ENCODE peak calls at places on chromosomes 2 and 18, in four cellular contexts. D, J, G and U are unnamed samples. For H3K9me1, the result is how much of the 10 kb centered on the place peaks cover.

GRCh38 chr18:32893915-32894314 is 121.1 kb upstream of the KLHL14 start:
- DNase-seq in D (no peak), J (no peak), G (no peak), U (no peak)

GRCh38 chr18:40094441-40094840 is 1860.6 kb upstream of the PIK3C3 start:
- DNase-seq in D (no peak), J (no peak), G (no peak), U (no peak)

GRCh38 chr18:8706981-8707940 is 1.9 kb downstream of the MTCL1 start:
- DNase-seq in D (peak), J (no peak), G (no peak), U (peak)

GRCh38 chr2:168683996-168684395 is 118.4 kb upstream of the NOSTRIN start:
- DNase-seq in D (no peak), J (no peak), G (no peak), U (no peak)

GRCh38 chr2:21118302-21118920 is 5.4 kb upstream of the TDRD15 start:
- DNase-seq in D (peak), J (peak), G (no peak), U (peak)

GRCh38 chr2:226490172-226490571 is 309.4 kb downstream of the IRS1 start:
- DNase-seq in D (peak), J (no peak), G (no peak), U (no peak)

GRCh38 chr2:102268529-102269524 is 42.5 kb upstream of the IL1RL1 start:
- DNase-seq in D (peak), J (no peak), G (no peak), U (no peak)

GRCh38 chr18:58662118-58662517 is 9.1 kb upstream of the MALT1 start:
- DNase-seq in D (no peak), J (no peak), G (no peak), U (no peak)

GRCh38 chr2:20141056-20141762 is 83.7 kb downstream of the SDC1 start:
- DNase-seq in D (peak), J (peak), G (peak), U (peak)

GRCh38 chr2:26469092-26469710 is 8.7 kb downstream of the OTOF start:
- DNase-seq in D (peak), J (peak), G (peak), U (peak)

GRCh38 chr2:30522421-30522820 is 75.4 kb downstream of the LCLAT1 start:
- DNase-seq in D (no peak), J (no peak), G (no peak), U (no peak)

GRCh38 chr2:12754643-12755042 is 37.9 kb downstream of the TRIB2 start:
- DNase-seq in D (no peak), J (no peak), G (no peak), U (no peak)

GRCh38 chr2:58032016-58032750 is 14.4 kb upstream of the VRK2 start:
- DNase-seq in D (peak), J (no peak), G (no peak), U (no peak)

GRCh38 chr2:200320991-200321390 is 14.5 kb downstream of the SPATS2L start:
- DNase-seq in D (no peak), J (no peak), G (no peak), U (no peak)

GRCh38 chr2:190875881-190876280 is 4.7 kb upstream of the GLS start:
- DNase-seq in D (no peak), J (no peak), G (no peak), U (no peak)

GRCh38 chr2:231364961-231365810 is 30.3 kb upstream of the B3GNT7 start:
- DNase-seq in D (peak), J (peak), G (peak), U (peak)

GRCh38 chr2:46683541-46683940 is 204.2 kb downstream of the TMEM247 start:
- DNase-seq in D (no peak), J (no peak), G (no peak), U (no peak)

GRCh38 chr2:176753752-176754474 is 458.7 kb upstream of the HNRNPA3 start:
- DNase-seq in D (no peak), J (no peak), G (no peak), U (no peak)

GRCh38 chr18:43789234-43790000 is 512.1 kb upstream of the SYT4 start:
- DNase-seq in D (no peak), J (no peak), G (no peak), U (peak)

GRCh38 chr2:106664669-106665068 is 177.5 kb downstream of the CD8B2 start:
- DNase-seq in D (no peak), J (no peak), G (no peak), U (no peak)

GRCh38 chr18:27549335-27550039 is 364.4 kb upstream of the CHST9 start:
- DNase-seq in D (no peak), J (no peak), G (no peak), U (no peak)

GRCh38 chr2:46039543-46040303 is 257.5 kb upstream of the EPAS1 start:
- DNase-seq in D (no peak), J (no peak), G (no peak), U (no peak)

GRCh38 chr2:143717053-143717452 is 587.8 kb downstream of the ARHGAP15 start:
- DNase-seq in D (peak), J (no peak), G (no peak), U (no peak)

GRCh38 chr18:78982186-78982585 is 2.6 kb downstream of the SALL3 start:
- DNase-seq in D (no peak), J (no peak), G (no peak), U (no peak)

GRCh38 chr2:12855508-12855907 is 138.8 kb downstream of the TRIB2 start:
- DNase-seq in D (no peak), J (no peak), G (no peak), U (no peak)

GRCh38 chr2:199147216-199147615 is 310.5 kb downstream of the SATB2 start:
- DNase-seq in D (no peak), J (no peak), G (no peak), U (no peak)

GRCh38 chr2:71380665-71381064 is 49.1 kb downstream of the ZNF638 start:
- DNase-seq in D (peak), J (no peak), G (no peak), U (no peak)

GRCh38 chr2:212177724-212178123 is 360.9 kb downstream of the ERBB4 start:
- DNase-seq in D (peak), J (no peak), G (no peak), U (peak)

GRCh38 chr2:170814551-170815245 is 2.0 kb upstream of the GAD1 start:
- DNase-seq in D (no peak), J (no peak), G (no peak), U (no peak)

GRCh38 chr2:30708491-30709290 is 98.6 kb downstream of the CAPN13 start:
- DNase-seq in D (peak), J (peak), G (no peak), U (no peak)

GRCh38 chr2:28348149-28348567 is 44.5 kb upstream of the FOSL2 start:
- DNase-seq in D (no peak), J (no peak), G (no peak), U (no peak)

GRCh38 chr2:38791747-38792146 is 13.7 kb downstream of the GEMIN6 start:
- DNase-seq in D (no peak), J (no peak), G (no peak), U (no peak)
- H3K9me1 ChIP-seq in D (under half), J (under half), G (under half), U (under half)

GRCh38 chr18:25164837-25165791 is 186.9 kb downstream of the ZNF521 start:
- DNase-seq in D (peak), J (no peak), G (no peak), U (peak)
- H3K9ac ChIP-seq in D (peak), J (no peak), G (no peak), U (peak)

GRCh38 chr2:9291866-9292265 is 85.3 kb downstream of the ASAP2 start:
- DNase-seq in D (no peak), J (no peak), G (no peak), U (no peak)
- H3K27ac ChIP-seq in D (no peak), J (no peak), G (no peak), U (no peak)

GRCh38 chr2:240962371-240963064 is 35.9 kb upstream of the SNED1 start:
- DNase-seq in D (no peak), J (no peak), G (no peak), U (peak)

GRCh38 chr2:240964221-240964853 is 34.1 kb upstream of the SNED1 start:
- DNase-seq in D (no peak), J (no peak), G (no peak), U (no peak)

GRCh38 chr2:240963065-240963375 is 35.4 kb upstream of the SNED1 start:
- DNase-seq in D (no peak), J (no peak), G (no peak), U (no peak)

GRCh38 chr2:240964854-240965295 is 33.5 kb upstream of the SNED1 start:
- DNase-seq in D (no peak), J (no peak), G (no peak), U (no peak)

GRCh38 chr2:240963376-240964220 is 34.8 kb upstream of the SNED1 start:
- DNase-seq in D (no peak), J (no peak), G (no peak), U (no peak)
- H3K9me1 ChIP-seq in D (under half), J (under half), G (under half), U (under half)

DNA sequence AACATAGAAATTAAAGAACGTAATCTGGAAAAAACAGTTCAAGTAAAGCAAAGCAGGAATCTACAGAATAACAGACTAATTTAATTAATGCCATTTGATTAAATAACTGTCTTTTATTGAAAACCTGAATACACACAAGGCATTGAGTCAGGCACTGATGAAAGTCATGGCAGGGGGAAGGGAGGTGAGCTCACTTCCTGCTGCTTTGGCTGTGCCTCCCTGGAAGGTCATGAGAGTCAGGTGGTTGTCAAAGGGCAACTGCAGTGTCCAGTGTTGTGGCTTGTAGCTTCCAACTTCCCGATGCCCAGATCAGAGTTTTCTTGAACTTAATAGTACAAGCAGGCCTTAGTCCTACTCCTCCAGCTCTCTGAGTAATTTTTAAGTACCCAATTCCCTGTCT is 180.9 kb downstream of the PID1 start:
- DNase-seq in D (peak), J (no peak), G (no peak), U (no peak)
- H3K9ac ChIP-seq in D (no peak), J (no peak), G (no peak), U (no peak)

GRCh38 chr2:152961376-152961775 is 243.0 kb downstream of the ARL6IP6 start:
- DNase-seq in D (no peak), J (no peak), G (no peak), U (no peak)

DNA sequence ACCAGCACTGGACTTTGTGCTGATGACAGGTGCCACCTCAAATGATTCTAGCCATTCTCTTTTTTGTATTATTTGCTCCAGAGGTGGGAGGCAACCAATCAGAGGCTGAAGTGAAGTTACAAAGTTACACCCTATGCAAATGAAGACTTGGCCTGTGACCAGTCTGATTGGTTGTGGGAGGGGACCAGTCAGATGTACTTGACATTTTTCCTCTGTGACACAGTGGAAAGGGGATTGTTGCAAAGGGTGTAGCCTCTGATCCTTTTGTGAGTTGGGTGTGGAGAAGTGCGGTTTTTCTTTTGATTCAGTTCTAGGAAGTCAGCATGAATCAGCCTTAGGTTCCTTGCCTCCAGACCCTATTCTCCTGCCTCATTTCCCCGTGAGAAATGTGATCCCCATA is 244.0 kb downstream of the ARL6IP6 start:
- DNase-seq in D (no peak), J (no peak), G (peak), U (no peak)
- H3K27ac ChIP-seq in D (no peak), J (no peak), G (no peak), U (no peak)

DNA sequence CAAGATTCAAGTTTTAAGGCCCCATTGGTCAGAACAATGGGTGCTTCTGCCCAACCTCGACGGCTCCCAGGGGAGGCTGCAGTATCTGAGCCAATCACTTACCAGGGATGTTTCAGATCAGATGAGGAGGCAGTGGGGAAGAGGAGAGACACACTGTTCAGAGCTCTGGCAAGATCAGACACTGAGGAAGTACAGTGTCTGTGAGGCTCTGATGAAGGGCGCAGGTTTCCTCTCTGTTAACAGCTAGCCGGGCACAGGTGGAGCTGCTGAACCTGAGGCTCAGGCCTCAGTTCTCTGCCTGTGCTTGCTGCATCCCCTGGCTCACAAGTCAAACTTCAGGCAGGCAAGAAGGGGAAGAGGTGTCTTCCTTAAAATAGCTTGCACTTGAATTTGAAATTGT is 69.7 kb downstream of the TPO start:
- DNase-seq in D (no peak), J (no peak), G (no peak), U (no peak)
- H3K9me1 ChIP-seq in D (under half), J (under half), G (under half), U (under half)

DNA sequence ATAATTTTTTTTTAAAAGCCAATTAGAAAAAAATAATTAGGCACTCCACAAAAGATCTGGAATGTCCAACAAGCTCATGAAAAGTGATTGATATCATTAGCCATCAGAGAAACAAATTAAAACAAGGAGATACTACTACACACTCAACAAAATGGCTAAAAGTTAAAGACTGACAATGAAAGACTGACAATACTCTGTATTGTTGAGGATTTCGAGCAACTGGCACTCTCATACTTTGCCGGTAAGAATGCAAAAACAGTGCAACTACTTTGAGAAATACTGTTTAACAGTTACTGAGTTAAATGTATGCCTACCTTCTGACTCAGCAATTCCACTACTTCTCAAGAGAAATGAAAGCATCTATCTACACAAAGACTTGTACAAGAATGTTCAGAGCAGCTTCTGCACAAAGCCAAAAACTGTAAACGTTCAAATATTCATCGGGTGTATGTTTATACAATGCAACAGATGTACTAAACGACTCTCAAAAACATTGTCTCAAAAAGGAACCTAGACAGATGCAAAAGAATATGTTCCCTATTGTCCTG is 1.9 kb downstream of the INO80C start:
- DNase-seq in D (peak), J (no peak), G (no peak), U (no peak)
- H3K9ac ChIP-seq in D (no peak), J (no peak), G (no peak), U (no peak)